ENCODE peak calls at places on chromosomes 12 and 14, in four cellular contexts. Z, L, V and I are unnamed samples.

GRCh38 chr12:69884386-69884785 is 59.4 kb downstream of the MYRFL start:
- DNase-seq in V (no peak), L (no peak), Z (no peak), I (no peak)

GRCh38 chr14:67963545-67963944 is 144.0 kb downstream of the RAD51B start:
- DNase-seq in V (no peak), Z (no peak), L (no peak), I (no peak)

GRCh38 chr14:31561155-31561846 is at the start of gene NUBPL:
- DNase-seq in Z (peak), L (peak), V (peak), I (peak)

GRCh38 chr14:100537701-100538565 is 49.3 kb downstream of the BEGAIN start:
- DNase-seq in Z (peak), L (peak), V (no peak), I (no peak)

GRCh38 chr12:14845350-14845750 is 2.0 kb upstream of the ART4 start:
- DNase-seq in V (peak), Z (no peak), L (peak), I (peak)

GRCh38 chr14:102056694-102057442 is 30.0 kb downstream of the HSP90AA1 start:
- DNase-seq in L (no peak), Z (no peak), V (no peak), I (no peak)

GRCh38 chr12:18439541-18439940 is 178.2 kb downstream of the PIK3C2G start:
- DNase-seq in Z (no peak), V (no peak), L (no peak), I (no peak)

GRCh38 chr14:56002876-56003625 is 115.2 kb upstream of the PELI2 start:
- DNase-seq in V (no peak), Z (no peak), L (no peak), I (peak)

GRCh38 chr14:24443053-24443683 is 592 bp upstream of the SDR39U1 start:
- DNase-seq in L (no peak), Z (no peak), V (no peak), I (no peak)

GRCh38 chr14:87934185-87934584 is 58.8 kb downstream of the GALC start:
- DNase-seq in L (no peak), Z (no peak), V (peak), I (peak)

GRCh38 chr14:28635387-28635786 is 131.2 kb upstream of the FOXG1 start:
- DNase-seq in L (no peak), V (peak), Z (no peak), I (peak)

GRCh38 chr14:62706217-62706616 is 339.0 kb downstream of the KCNH5 start:
- DNase-seq in Z (no peak), L (no peak), V (no peak), I (no peak)

GRCh38 chr14:37452323-37452722 is 142.7 kb downstream of the FOXA1 start:
- DNase-seq in V (no peak), L (no peak), Z (no peak), I (no peak)

GRCh38 chr14:76953196-76953945 is 75.1 kb downstream of the IRF2BPL start:
- DNase-seq in Z (peak), V (peak), L (peak), I (no peak)

GRCh38 chr14:89681086-89682018 is 264.3 kb upstream of the FOXN3 start:
- DNase-seq in V (no peak), Z (peak), L (no peak), I (no peak)

GRCh38 chr14:76091036-76091435 is 60.7 kb upstream of the GPATCH2L start:
- DNase-seq in L (peak), Z (no peak), V (no peak), I (peak)

GRCh38 chr14:50776522-50776921 is 54.4 kb downstream of the NIN start:
- DNase-seq in V (no peak), Z (no peak), L (no peak), I (no peak)

GRCh38 chr12:97452839-97453238 is 9.8 kb upstream of the RMST start:
- DNase-seq in L (no peak), Z (no peak), V (no peak), I (no peak)

GRCh38 chr12:105409881-105410471 is 79.5 kb downstream of the C12orf75 start:
- DNase-seq in V (peak), Z (peak), L (no peak), I (no peak)

GRCh38 chr12:24919346-24920001 is 29.4 kb downstream of the BCAT1 start:
- DNase-seq in Z (no peak), L (no peak), V (no peak), I (no peak)

GRCh38 chr12:112944028-112944690 is 5.9 kb downstream of the OAS3 start:
- DNase-seq in V (no peak), L (no peak), Z (no peak), I (no peak)

GRCh38 chr12:104055686-104056388 is 5.8 kb upstream of the GLT8D2 start:
- DNase-seq in L (no peak), V (no peak), Z (peak), I (no peak)

GRCh38 chr12:24066865-24067264 is 117.4 kb upstream of the SOX5 start:
- DNase-seq in V (peak), Z (no peak), L (no peak), I (no peak)

GRCh38 chr14:61466249-61466904 is 145.0 kb downstream of the PRKCH start:
- DNase-seq in V (no peak), L (no peak), Z (no peak), I (no peak)

GRCh38 chr12:25433581-25434325 is 119.3 kb downstream of the LMNTD1 start:
- DNase-seq in L (no peak), V (peak), Z (no peak), I (no peak)

DNA sequence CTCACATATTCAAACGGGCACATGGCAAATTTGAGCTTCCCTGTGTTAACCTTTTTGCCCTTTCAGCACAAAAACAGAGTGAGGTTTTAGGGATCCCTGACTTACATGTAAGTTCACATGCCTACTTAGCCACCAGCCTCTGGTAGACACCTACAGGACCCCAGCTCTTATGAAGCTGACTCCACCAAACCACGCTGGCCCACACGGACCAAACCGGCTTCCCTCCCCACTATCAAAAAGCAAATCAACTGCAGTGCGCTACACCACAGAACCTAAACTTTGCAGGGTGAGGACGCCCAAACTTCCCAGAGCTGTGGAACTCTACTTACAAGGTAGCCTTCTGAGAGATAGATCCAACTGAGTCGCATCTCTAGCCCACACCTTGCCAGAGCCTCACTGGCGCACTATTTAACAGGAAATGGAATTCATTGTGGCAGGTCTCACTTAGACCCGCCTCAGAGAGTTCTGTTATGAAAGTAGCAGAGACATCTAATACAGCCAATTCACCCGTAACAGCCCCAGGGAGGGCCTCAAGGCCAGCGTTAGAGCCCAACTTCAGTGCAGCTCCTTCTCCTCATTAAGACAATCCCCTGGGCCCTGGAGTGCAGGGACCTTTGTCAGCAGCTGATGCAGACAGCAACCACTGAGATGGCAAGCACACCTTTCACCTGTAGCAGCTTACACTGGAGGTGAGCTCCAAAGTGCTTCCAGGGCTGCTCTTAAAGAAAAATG is 49.2 kb downstream of the SH2B3 start:
- DNase-seq in Z (no peak), L (no peak), V (no peak), I (no peak)
- H3K27ac ChIP-seq in Z (no peak), L (peak), V (peak), I (no peak)

GRCh38 chr12:121330692-121331091 is 21.5 kb downstream of the ANAPC5 start:
- DNase-seq in L (no peak), Z (no peak), V (no peak), I (no peak)

GRCh38 chr12:121337416-121337815 is 14.8 kb downstream of the ANAPC5 start:
- DNase-seq in V (no peak), L (no peak), Z (no peak), I (no peak)

GRCh38 chr12:121333747-121334146 is 18.5 kb downstream of the ANAPC5 start:
- DNase-seq in Z (no peak), L (no peak), V (no peak), I (no peak)

GRCh38 chr12:121331268-121331667 is 20.9 kb downstream of the ANAPC5 start:
- DNase-seq in V (no peak), L (no peak), Z (no peak), I (no peak)

GRCh38 chr12:121334513-121335343 is 17.5 kb downstream of the ANAPC5 start:
- DNase-seq in V (peak), L (no peak), Z (no peak), I (peak)
- H3K27ac ChIP-seq in V (no peak), L (no peak), Z (no peak), I (no peak)

DNA sequence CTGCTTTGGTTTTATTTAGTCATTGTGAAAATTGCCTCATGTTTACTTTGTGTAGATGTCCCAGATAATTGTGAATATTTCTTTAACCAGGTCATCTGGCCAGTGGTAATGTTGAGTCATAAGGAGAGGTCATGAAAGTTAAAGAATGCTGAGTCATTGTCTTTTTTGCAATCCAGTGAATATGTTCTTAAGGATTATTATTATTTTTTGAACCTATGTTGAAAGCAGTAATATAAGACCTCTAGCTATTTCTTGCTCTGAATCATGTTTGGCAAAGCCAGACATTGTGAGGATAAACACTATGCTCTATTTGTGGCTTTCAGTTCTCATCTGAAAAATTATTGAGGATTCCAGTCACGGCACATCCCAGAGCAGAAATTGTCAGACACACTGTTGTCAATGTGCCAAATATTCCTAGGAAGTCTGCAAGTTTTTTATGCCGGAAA is 369.5 kb downstream of the ATP23 start:
- DNase-seq in V (no peak), Z (no peak), L (no peak), I (no peak)
- H3K27ac ChIP-seq in V (no peak), Z (no peak), L (no peak), I (no peak)

GRCh38 chr12:114658002-114658441 is 26.0 kb downstream of the TBX3 start:
- DNase-seq in V (no peak), L (no peak), Z (no peak), I (no peak)
- H3K27ac ChIP-seq in V (no peak), L (no peak), Z (no peak), I (no peak)